ENCODE peak calls at places on chromosomes 7 and 10, in seven cellular contexts. B, A, L, K, X, I and N are unnamed samples.
A peak's percentile ranks its signal among the peaks of the same experiment; 100 is the strongest.

GRCh38 chr7:125605241-125605640 is 675.6 kb upstream of the POT1 start:
- DNase-seq in B (no peak), A (no peak), L (no peak), K (no peak), X (no peak), I (no peak), N (no peak)

GRCh38 chr7:2649139-2649838 is 17.5 kb downstream of the TTYH3 start:
- DNase-seq in B (no peak), A (no peak), L (no peak), K (no peak), X (no peak), I (no peak), N (no peak)

GRCh38 chr7:158067219-158067930 is 520.2 kb downstream of the PTPRN2 start:
- DNase-seq in B (no peak), A (no peak), L (no peak), K (no peak), X (no peak), I (no peak), N (no peak)

GRCh38 chr7:122633472-122633871 is 65.4 kb downstream of the RNF133 start:
- DNase-seq in B (no peak), A (no peak), L (no peak), K (no peak), X (no peak), I (no peak), N (no peak)

GRCh38 chr7:2222516-2222915 is 10.2 kb downstream of the MAD1L1 start:
- DNase-seq in B (no peak), A (no peak), L (no peak), K (no peak), X (no peak), I (no peak), N (no peak)

GRCh38 chr7:119270045-119270464 is 1002.9 kb upstream of the KCND2 start:
- DNase-seq in B (peak; percentile 51), A (peak; percentile 35), L (peak; percentile 49), K (peak; percentile 22), X (peak; percentile 40), I (peak; percentile 48), N (peak; percentile 52)

GRCh38 chr7:42233939-42234338 is 3.1 kb downstream of the GLI3 start:
- DNase-seq in B (no peak), A (no peak), L (no peak), K (no peak), X (no peak), I (no peak), N (no peak)

GRCh38 chr10:59098387-59098786 is 78.1 kb upstream of the PHYHIPL start:
- DNase-seq in B (no peak), A (no peak), L (no peak), K (peak; percentile 33), X (no peak), I (no peak), N (peak; percentile 28)

GRCh38 chr10:62048919-62049636 is 147.6 kb downstream of the ARID5B start:
- DNase-seq in B (peak; percentile 74), A (peak; percentile 57), L (peak; percentile 75), K (peak; percentile 91), X (peak; percentile 54), I (peak; percentile 66), N (peak; percentile 89)

GRCh38 chr10:71752391-71753090 is 20.8 kb downstream of the VSIR start:
- DNase-seq in B (no peak), A (no peak), L (no peak), K (no peak), X (no peak), I (no peak), N (no peak)

GRCh38 chr10:100481462-100482081 is 18.8 kb downstream of the WNT8B start:
- DNase-seq in B (peak; percentile 84), A (peak; percentile 85), L (peak; percentile 86), K (peak; percentile 84), X (peak; percentile 66), I (peak; percentile 90), N (peak; percentile 76)

GRCh38 chr7:64555046-64555445 is 7.8 kb downstream of the ZNF680 start:
- DNase-seq in B (no peak), A (no peak), L (no peak), K (no peak), X (no peak), I (no peak), N (no peak)

GRCh38 chr10:126867567-126868365 is 37.5 kb upstream of the DOCK1 start:
- DNase-seq in B (no peak), A (no peak), L (no peak), K (no peak), X (no peak), I (no peak), N (no peak)

GRCh38 chr7:70240873-70241272 is 642.6 kb downstream of the AUTS2 start:
- DNase-seq in B (no peak), A (no peak), L (no peak), K (no peak), X (no peak), I (no peak), N (no peak)

GRCh38 chr7:99105756-99106155 is 38.2 kb downstream of the SMURF1 start:
- DNase-seq in B (no peak), A (no peak), L (no peak), K (no peak), X (no peak), I (no peak), N (no peak)

GRCh38 chr7:99106869-99107268 is 37.0 kb downstream of the SMURF1 start:
- DNase-seq in B (no peak), A (no peak), L (no peak), K (no peak), X (no peak), I (no peak), N (no peak)

GRCh38 chr7:99108615-99109014 is 35.3 kb downstream of the SMURF1 start:
- DNase-seq in B (no peak), A (no peak), L (no peak), K (no peak), X (no peak), I (no peak), N (no peak)

GRCh38 chr7:99104631-99105030 is 39.3 kb downstream of the SMURF1 start:
- DNase-seq in B (no peak), A (no peak), L (no peak), K (no peak), X (no peak), I (no peak), N (no peak)

DNA sequence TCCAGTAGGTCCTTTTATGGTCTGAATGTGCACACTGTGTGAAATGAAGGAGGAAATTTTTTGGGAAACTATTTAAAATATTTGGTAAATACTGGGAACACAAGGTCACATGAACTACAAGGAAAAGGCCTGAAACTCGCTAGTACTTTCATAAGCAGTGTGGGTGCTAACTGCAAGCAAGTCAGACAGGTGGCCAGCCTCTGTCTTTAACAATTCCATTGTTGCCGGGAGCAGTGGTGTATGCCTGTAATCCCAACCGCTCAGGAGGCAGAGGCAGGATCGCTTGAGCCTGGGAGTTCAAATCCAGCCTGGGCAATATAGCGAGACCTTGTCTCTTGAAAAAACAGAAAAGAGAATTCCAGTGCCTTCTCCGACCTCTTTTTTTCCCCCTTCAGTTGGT is 37.5 kb downstream of the SMURF1 start:
- DNase-seq in B (no peak), A (no peak), L (no peak), K (no peak), X (no peak), I (no peak), N (no peak)
- H3K4me3 ChIP-seq in B (no peak overlapping the region), A (no peak overlapping the region), L (no peak overlapping the region), K (no peak overlapping the region), X (no peak overlapping the region), I (no peak overlapping the region), N (no peak overlapping the region)

GRCh38 chr10:89281606-89282395 is 20.0 kb upstream of the IFIT2 start:
- DNase-seq in B (no peak), A (no peak), L (no peak), K (no peak), X (no peak), I (peak; percentile 33), N (no peak)
- H3K4me1 ChIP-seq in B (peaks cover 40% of the 10 kb centered on the region), A (peaks cover 25% of the 10 kb centered on the region), L (peaks cover 75% of the 10 kb centered on the region), K (peaks cover 6% of the 10 kb centered on the region), X (peaks cover 3% of the 10 kb centered on the region), I (no peaks in the 10 kb centered on the region), N (peaks cover 9% of the 10 kb centered on the region)

DNA sequence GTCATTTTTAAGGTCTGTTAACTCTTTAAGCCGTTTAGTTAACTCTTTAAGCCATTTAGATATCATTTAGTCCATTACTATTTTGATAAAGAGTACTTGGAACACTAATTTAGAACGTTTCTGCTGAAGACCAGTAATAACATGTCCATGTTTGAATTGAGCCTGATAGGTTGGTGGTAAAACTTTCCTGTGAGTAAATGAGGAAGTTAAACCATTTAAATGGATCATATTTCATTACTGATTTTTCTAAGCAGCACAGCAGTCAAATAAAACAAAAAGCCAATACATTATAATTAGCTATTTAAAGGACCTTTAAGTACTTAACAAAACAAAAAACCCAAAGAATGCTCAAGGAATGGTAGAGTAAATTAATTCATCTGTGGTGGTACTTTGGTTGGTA is 29.4 kb downstream of the PHTF2 start:
- DNase-seq in B (no peak), A (no peak), L (no peak), K (no peak), X (no peak), I (no peak), N (no peak)
- H3K4me3 ChIP-seq in B (no peak overlapping the region), A (no peak overlapping the region), L (no peak overlapping the region), K (no peak overlapping the region), X (no peak overlapping the region), I (no peak overlapping the region), N (no peak overlapping the region)

GRCh38 chr10:42948040-42948439 is 128.8 kb upstream of the RET start:
- DNase-seq in B (no peak), A (no peak), L (no peak), K (no peak), X (no peak), I (no peak), N (no peak)
- H3K4me1 ChIP-seq in B (peaks cover 15% of the 10 kb centered on the region), A (no peaks in the 10 kb centered on the region), L (peaks cover 9% of the 10 kb centered on the region), K (no peaks in the 10 kb centered on the region), X (peaks cover 8% of the 10 kb centered on the region), I (no peaks in the 10 kb centered on the region), N (peaks cover 2% of the 10 kb centered on the region)